ENCODE peak calls at places on chromosome 5, in seven cellular contexts. One of them, this sample, is unnamed. For H3K4me1, the result is how much of the 10 kb centered on the place peaks cover.

GRCh38 chr5:122077451-122078115 is 476 bp downstream of the LOX start:
- DNase-seq in IMR-90: no peak
- DNase-seq in neuronal stem cell: peak
- DNase-seq in mesenchymal stem cell: no peak
- DNase-seq in H1: no peak
- DNase-seq in H9: peak
- DNase-seq in trophoblast cell: peak
- DNase-seq in this sample: peak

GRCh38 chr5:68681929-68682328 is 411.9 kb upstream of the SLC30A5 start:
- DNase-seq in IMR-90: no peak
- DNase-seq in neuronal stem cell: no peak
- DNase-seq in mesenchymal stem cell: no peak
- DNase-seq in H1: no peak
- DNase-seq in H9: no peak
- DNase-seq in trophoblast cell: no peak
- DNase-seq in this sample: no peak

GRCh38 chr5:141488591-141489478 is at the start of gene PCDHGC5:
- DNase-seq in IMR-90: peak
- DNase-seq in neuronal stem cell: no peak
- DNase-seq in mesenchymal stem cell: peak
- DNase-seq in H1: no peak
- DNase-seq in H9: no peak
- DNase-seq in trophoblast cell: no peak
- DNase-seq in this sample: peak

GRCh38 chr5:98749046-98749445 is 24.4 kb upstream of the RGMB start:
- DNase-seq in IMR-90: no peak
- DNase-seq in neuronal stem cell: no peak
- DNase-seq in mesenchymal stem cell: no peak
- DNase-seq in H1: no peak
- DNase-seq in H9: no peak
- DNase-seq in trophoblast cell: no peak
- DNase-seq in this sample: no peak

GRCh38 chr5:143065996-143066522 is 295.9 kb downstream of the ARHGAP26 start:
- DNase-seq in IMR-90: no peak
- DNase-seq in neuronal stem cell: no peak
- DNase-seq in mesenchymal stem cell: no peak
- DNase-seq in H1: no peak
- DNase-seq in H9: no peak
- DNase-seq in trophoblast cell: no peak
- DNase-seq in this sample: no peak

GRCh38 chr5:169545762-169546161 is 37.8 kb upstream of the SPDL1 start:
- DNase-seq in IMR-90: peak
- DNase-seq in neuronal stem cell: no peak
- DNase-seq in mesenchymal stem cell: no peak
- DNase-seq in H1: no peak
- DNase-seq in H9: no peak
- DNase-seq in trophoblast cell: no peak
- DNase-seq in this sample: peak

GRCh38 chr5:20286512-20286911 is 298.5 kb upstream of the CDH18 start:
- DNase-seq in IMR-90: peak
- DNase-seq in neuronal stem cell: no peak
- DNase-seq in mesenchymal stem cell: no peak
- DNase-seq in H1: no peak
- DNase-seq in H9: no peak
- DNase-seq in trophoblast cell: no peak
- DNase-seq in this sample: no peak

GRCh38 chr5:109335114-109335513 is 74.7 kb downstream of the PJA2 start:
- DNase-seq in IMR-90: no peak
- DNase-seq in neuronal stem cell: no peak
- DNase-seq in mesenchymal stem cell: no peak
- DNase-seq in H1: no peak
- DNase-seq in H9: no peak
- DNase-seq in trophoblast cell: no peak
- DNase-seq in this sample: no peak

GRCh38 chr5:10699281-10699874 is 61.7 kb downstream of the DAP start:
- DNase-seq in IMR-90: peak
- DNase-seq in neuronal stem cell: no peak
- DNase-seq in mesenchymal stem cell: peak
- DNase-seq in H1: no peak
- DNase-seq in H9: no peak
- DNase-seq in trophoblast cell: no peak
- DNase-seq in this sample: peak

GRCh38 chr5:112923148-112923917 is 1.3 kb upstream of the REEP5 start:
- DNase-seq in IMR-90: no peak
- DNase-seq in neuronal stem cell: no peak
- DNase-seq in mesenchymal stem cell: no peak
- DNase-seq in H1: no peak
- DNase-seq in H9: peak
- DNase-seq in trophoblast cell: peak
- DNase-seq in this sample: peak

GRCh38 chr5:115551415-115551814 is 6.8 kb upstream of the FEM1C start:
- DNase-seq in IMR-90: no peak
- DNase-seq in neuronal stem cell: no peak
- DNase-seq in mesenchymal stem cell: no peak
- DNase-seq in H1: no peak
- DNase-seq in H9: no peak
- DNase-seq in trophoblast cell: no peak
- DNase-seq in this sample: no peak

GRCh38 chr5:79771387-79771786 is 81.8 kb downstream of the CMYA5 start:
- DNase-seq in IMR-90: peak
- DNase-seq in neuronal stem cell: no peak
- DNase-seq in mesenchymal stem cell: peak
- DNase-seq in H1: no peak
- DNase-seq in H9: no peak
- DNase-seq in trophoblast cell: no peak
- DNase-seq in this sample: peak

GRCh38 chr5:37875051-37875787 is 35.4 kb upstream of the GDNF start:
- DNase-seq in IMR-90: peak
- DNase-seq in neuronal stem cell: no peak
- DNase-seq in mesenchymal stem cell: peak
- DNase-seq in H1: no peak
- DNase-seq in H9: no peak
- DNase-seq in trophoblast cell: no peak
- DNase-seq in this sample: peak

GRCh38 chr5:14593326-14594036 is 11.9 kb downstream of the OTULINL start:
- DNase-seq in IMR-90: peak
- DNase-seq in neuronal stem cell: no peak
- DNase-seq in mesenchymal stem cell: peak
- DNase-seq in H1: no peak
- DNase-seq in H9: no peak
- DNase-seq in trophoblast cell: no peak
- DNase-seq in this sample: no peak

GRCh38 chr5:85823462-85824426 is 794.0 kb upstream of the COX7C start:
- DNase-seq in IMR-90: no peak
- DNase-seq in neuronal stem cell: no peak
- DNase-seq in mesenchymal stem cell: no peak
- DNase-seq in H1: no peak
- DNase-seq in H9: no peak
- DNase-seq in trophoblast cell: peak
- DNase-seq in this sample: peak

GRCh38 chr5:164002653-164003052 is 497.2 kb downstream of the MAT2B start:
- DNase-seq in IMR-90: peak
- DNase-seq in neuronal stem cell: no peak
- DNase-seq in mesenchymal stem cell: peak
- DNase-seq in H1: no peak
- DNase-seq in H9: no peak
- DNase-seq in trophoblast cell: no peak
- DNase-seq in this sample: no peak

GRCh38 chr5:137629646-137630045 is 106.2 kb downstream of the KLHL3 start:
- DNase-seq in IMR-90: peak
- DNase-seq in neuronal stem cell: peak
- DNase-seq in mesenchymal stem cell: peak
- DNase-seq in H1: no peak
- DNase-seq in H9: peak
- DNase-seq in trophoblast cell: peak
- DNase-seq in this sample: peak

GRCh38 chr5:108521841-108522506 is 140.1 kb upstream of the FBXL17 start:
- DNase-seq in IMR-90: peak
- DNase-seq in neuronal stem cell: peak
- DNase-seq in mesenchymal stem cell: peak
- DNase-seq in H1: no peak
- DNase-seq in H9: no peak
- DNase-seq in trophoblast cell: peak
- DNase-seq in this sample: peak

GRCh38 chr5:167763772-167764171 is 527.7 kb upstream of the WWC1 start:
- DNase-seq in IMR-90: peak
- DNase-seq in neuronal stem cell: no peak
- DNase-seq in mesenchymal stem cell: no peak
- DNase-seq in H1: no peak
- DNase-seq in H9: no peak
- DNase-seq in trophoblast cell: no peak
- DNase-seq in this sample: no peak

GRCh38 chr5:178460598-178461425 is 129.4 kb downstream of the COL23A1 start:
- DNase-seq in IMR-90: peak
- DNase-seq in neuronal stem cell: peak
- DNase-seq in mesenchymal stem cell: peak
- DNase-seq in H1: peak
- DNase-seq in H9: peak
- DNase-seq in trophoblast cell: peak
- DNase-seq in this sample: peak

GRCh38 chr5:154368041-154368800 is 77.6 kb upstream of the SAP30L start:
- DNase-seq in IMR-90: peak
- DNase-seq in neuronal stem cell: peak
- DNase-seq in mesenchymal stem cell: peak
- DNase-seq in H1: peak
- DNase-seq in H9: peak
- DNase-seq in trophoblast cell: peak
- DNase-seq in this sample: peak

GRCh38 chr5:67013719-67014118 is 182.9 kb downstream of the CD180 start:
- DNase-seq in IMR-90: no peak
- DNase-seq in neuronal stem cell: no peak
- DNase-seq in mesenchymal stem cell: no peak
- DNase-seq in H1: no peak
- DNase-seq in H9: no peak
- DNase-seq in trophoblast cell: no peak
- DNase-seq in this sample: no peak

GRCh38 chr5:92822183-92822582 is 758.8 kb downstream of the NR2F1-AS1 start:
- DNase-seq in IMR-90: no peak
- DNase-seq in neuronal stem cell: no peak
- DNase-seq in mesenchymal stem cell: no peak
- DNase-seq in H1: no peak
- DNase-seq in H9: peak
- DNase-seq in trophoblast cell: no peak
- DNase-seq in this sample: no peak

DNA sequence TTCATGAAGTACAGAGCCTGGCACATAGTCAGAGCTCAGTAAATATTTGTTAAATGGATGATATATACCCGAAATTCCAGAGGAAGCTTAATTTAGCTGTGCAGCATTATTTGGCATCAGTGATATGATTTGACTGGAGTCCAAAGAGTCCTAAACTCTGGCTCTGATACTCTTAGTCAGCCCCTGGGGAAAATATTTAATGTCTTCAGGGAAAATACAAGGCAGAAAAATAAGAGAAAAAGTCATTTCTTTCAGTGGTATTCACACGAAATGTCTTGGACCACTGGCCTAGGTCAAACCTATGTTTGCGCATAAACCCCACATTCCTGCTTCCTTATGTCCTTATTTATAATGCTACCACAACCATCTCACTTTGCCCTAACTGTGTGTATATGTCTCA is 23.8 kb downstream of the GLRA1 start:
- DNase-seq in IMR-90: no peak
- DNase-seq in neuronal stem cell: no peak
- DNase-seq in mesenchymal stem cell: no peak
- DNase-seq in H1: no peak
- DNase-seq in H9: no peak
- DNase-seq in trophoblast cell: no peak
- DNase-seq in this sample: no peak
- H3K4me1 ChIP-seq in IMR-90: under half
- H3K4me1 ChIP-seq in neuronal stem cell: under half
- H3K4me1 ChIP-seq in mesenchymal stem cell: under half
- H3K4me1 ChIP-seq in H1: under half
- H3K4me1 ChIP-seq in H9: under half
- H3K4me1 ChIP-seq in trophoblast cell: under half
- H3K4me1 ChIP-seq in this sample: under half

GRCh38 chr5:105708442-105708841 is 1962.3 kb downstream of the EFNA5 start:
- DNase-seq in IMR-90: no peak
- DNase-seq in neuronal stem cell: no peak
- DNase-seq in mesenchymal stem cell: no peak
- DNase-seq in H1: no peak
- DNase-seq in H9: no peak
- DNase-seq in trophoblast cell: no peak
- DNase-seq in this sample: no peak
- H2BK5ac ChIP-seq in IMR-90: no peak
- H2BK5ac ChIP-seq in neuronal stem cell: no peak
- H2BK5ac ChIP-seq in mesenchymal stem cell: no peak
- H2BK5ac ChIP-seq in H1: no peak
- H2BK5ac ChIP-seq in H9: no peak
- H2BK5ac ChIP-seq in trophoblast cell: no peak
- H2BK5ac ChIP-seq in this sample: no peak

GRCh38 chr5:135369952-135370351 is 29.1 kb downstream of the MACROH2A1 start:
- DNase-seq in IMR-90: no peak
- DNase-seq in neuronal stem cell: no peak
- DNase-seq in mesenchymal stem cell: no peak
- DNase-seq in H1: no peak
- DNase-seq in H9: no peak
- DNase-seq in trophoblast cell: no peak
- DNase-seq in this sample: no peak

GRCh38 chr5:135373747-135374515 is 25.1 kb downstream of the MACROH2A1 start:
- DNase-seq in IMR-90: no peak
- DNase-seq in neuronal stem cell: no peak
- DNase-seq in mesenchymal stem cell: no peak
- DNase-seq in H1: no peak
- DNase-seq in H9: no peak
- DNase-seq in trophoblast cell: peak
- DNase-seq in this sample: peak

GRCh38 chr5:135372654-135373381 is 26.2 kb downstream of the MACROH2A1 start:
- DNase-seq in IMR-90: no peak
- DNase-seq in neuronal stem cell: no peak
- DNase-seq in mesenchymal stem cell: no peak
- DNase-seq in H1: no peak
- DNase-seq in H9: no peak
- DNase-seq in trophoblast cell: no peak
- DNase-seq in this sample: no peak

GRCh38 chr5:135375040-135375439 is 24.0 kb downstream of the MACROH2A1 start:
- DNase-seq in IMR-90: no peak
- DNase-seq in neuronal stem cell: no peak
- DNase-seq in mesenchymal stem cell: no peak
- DNase-seq in H1: no peak
- DNase-seq in H9: no peak
- DNase-seq in trophoblast cell: peak
- DNase-seq in this sample: no peak

GRCh38 chr5:135371738-135372232 is 27.2 kb downstream of the MACROH2A1 start:
- DNase-seq in IMR-90: peak
- DNase-seq in neuronal stem cell: no peak
- DNase-seq in mesenchymal stem cell: no peak
- DNase-seq in H1: no peak
- DNase-seq in H9: no peak
- DNase-seq in trophoblast cell: peak
- DNase-seq in this sample: peak
- H3K4me1 ChIP-seq in IMR-90: half or more
- H3K4me1 ChIP-seq in neuronal stem cell: under half
- H3K4me1 ChIP-seq in mesenchymal stem cell: under half
- H3K4me1 ChIP-seq in H1: under half
- H3K4me1 ChIP-seq in H9: under half
- H3K4me1 ChIP-seq in trophoblast cell: under half
- H3K4me1 ChIP-seq in this sample: under half

DNA sequence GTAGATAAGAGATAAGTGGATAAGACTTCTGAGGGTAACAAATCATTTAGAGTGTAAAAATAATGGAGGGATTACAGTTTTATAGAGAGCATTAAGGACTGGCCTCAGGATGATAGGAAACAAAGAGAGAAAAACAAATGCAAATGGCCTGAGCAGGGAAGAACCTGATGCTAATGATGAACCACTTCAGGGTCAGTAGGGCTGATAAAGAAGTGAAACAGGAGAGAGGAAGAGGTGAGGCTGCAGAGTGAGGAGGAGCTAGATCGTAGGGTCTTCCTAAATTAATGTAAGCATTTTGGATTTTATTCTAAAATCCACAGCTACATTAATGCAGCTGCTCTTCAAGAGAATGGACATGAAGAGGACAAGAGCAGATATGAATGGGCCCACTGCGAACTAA is 698.0 kb upstream of the MEF2C start:
- DNase-seq in IMR-90: no peak
- DNase-seq in neuronal stem cell: no peak
- DNase-seq in mesenchymal stem cell: no peak
- DNase-seq in H1: no peak
- DNase-seq in H9: no peak
- DNase-seq in trophoblast cell: no peak
- DNase-seq in this sample: no peak
- H2BK5ac ChIP-seq in IMR-90: no peak
- H2BK5ac ChIP-seq in neuronal stem cell: no peak
- H2BK5ac ChIP-seq in mesenchymal stem cell: no peak
- H2BK5ac ChIP-seq in H1: no peak
- H2BK5ac ChIP-seq in H9: no peak
- H2BK5ac ChIP-seq in trophoblast cell: no peak
- H2BK5ac ChIP-seq in this sample: no peak